ENCODE peak calls at places on chromosomes 16 and 17, in eight cellular contexts. Q, O, B, N, V, K, R and J are unnamed samples.

GRCh38 chr16:27334192-27334764 is 20.5 kb downstream of the IL4R start:
- DNase-seq in Q (no peak), N (no peak), K (no peak), O (no peak), R (no peak), B (no peak), V (no peak), J (no peak)

GRCh38 chr17:10614536-10615155 is 42.5 kb downstream of the MYH3 start:
- DNase-seq in V (peak), K (no peak), Q (no peak), R (no peak), N (peak), B (peak), O (peak), J (peak)

GRCh38 chr17:46964315-46965265 is 14.5 kb downstream of the RPRML start:
- DNase-seq in O (no peak), N (peak), V (peak), Q (no peak), K (no peak), B (peak), R (no peak), J (peak)

GRCh38 chr17:81635973-81636504 is 873 bp downstream of the NPLOC4 start:
- DNase-seq in V (no peak), N (no peak), R (no peak), O (peak), B (peak), K (no peak), Q (no peak), J (peak)

GRCh38 chr16:85002643-85003042 is 8.7 kb downstream of the ZDHHC7 start:
- DNase-seq in B (no peak), Q (no peak), R (no peak), N (no peak), O (peak), K (no peak), V (no peak), J (no peak)

GRCh38 chr16:58010886-58011285 is 9.7 kb downstream of the USB1 start:
- DNase-seq in K (no peak), B (no peak), N (peak), V (no peak), R (no peak), Q (no peak), O (no peak), J (no peak)

GRCh38 chr16:4123617-4124300 is 7.5 kb upstream of the ADCY9 start:
- DNase-seq in V (no peak), B (peak), N (peak), K (no peak), Q (no peak), R (no peak), O (no peak), J (peak)

GRCh38 chr17:62614142-62614541 is 13.3 kb upstream of the MRC2 start:
- DNase-seq in N (peak), O (no peak), K (no peak), Q (no peak), R (no peak), B (no peak), V (no peak), J (peak)

GRCh38 chr17:72287586-72287985 is 166.8 kb downstream of the SOX9 start:
- DNase-seq in K (no peak), N (peak), V (no peak), Q (no peak), O (no peak), B (no peak), R (no peak), J (peak)

GRCh38 chr17:45681706-45682105 is 102.4 kb upstream of the CRHR1 start:
- DNase-seq in O (no peak), Q (no peak), K (no peak), B (no peak), R (no peak), V (no peak), N (no peak), J (no peak)

GRCh38 chr17:70099884-70100283 is 24.9 kb downstream of the KCNJ16 start:
- DNase-seq in N (no peak), V (no peak), O (no peak), K (no peak), B (no peak), R (no peak), Q (no peak), J (no peak)

GRCh38 chr17:81453712-81454111 is 58.5 kb downstream of the BAHCC1 start:
- DNase-seq in N (no peak), V (no peak), O (no peak), Q (no peak), R (peak), B (no peak), K (no peak), J (no peak)

GRCh38 chr17:40560592-40561293 is 4.5 kb downstream of the CCR7 start:
- DNase-seq in V (no peak), B (peak), R (peak), K (peak), O (no peak), Q (peak), N (no peak), J (peak)

GRCh38 chr17:58279016-58279671 is 1.6 kb downstream of the MPO start:
- DNase-seq in B (no peak), R (no peak), K (no peak), N (peak), V (no peak), Q (no peak), O (peak), J (peak)